ENCODE peak calls at places on chromosomes 16 and 17, in four cellular contexts. One of them, this sample, is unnamed.

GRCh38 chr17:78852709-78853111 is 12.1 kb upstream of the USP36 start:
- DNase-seq in iPS-NIHi11: peak; percentile 37
- DNase-seq in cardiac septum: no peak
- DNase-seq in epithelial cell of esophagus: no peak
- DNase-seq in this sample: no peak

GRCh38 chr16:50332599-50332998 is 36.2 kb downstream of the BRD7 start:
- DNase-seq in iPS-NIHi11: no peak
- DNase-seq in cardiac septum: no peak
- DNase-seq in epithelial cell of esophagus: no peak
- DNase-seq in this sample: no peak

GRCh38 chr17:74379495-74380085 is 12.3 kb downstream of the GPR142 start:
- DNase-seq in iPS-NIHi11: peak; percentile 96
- DNase-seq in cardiac septum: peak; percentile 95
- DNase-seq in epithelial cell of esophagus: peak; percentile 65
- DNase-seq in this sample: peak; percentile 50

GRCh38 chr17:7109461-7110322 is 4.9 kb downstream of the ASGR2 start:
- DNase-seq in iPS-NIHi11: no peak
- DNase-seq in cardiac septum: no peak
- DNase-seq in epithelial cell of esophagus: no peak
- DNase-seq in this sample: no peak

GRCh38 chr17:4641297-4642195 is at the start of gene ALOX15:
- DNase-seq in iPS-NIHi11: peak; percentile 54
- DNase-seq in cardiac septum: no peak
- DNase-seq in epithelial cell of esophagus: no peak
- DNase-seq in this sample: no peak

GRCh38 chr17:79835470-79835899 is 3.8 kb downstream of the CBX4 start:
- DNase-seq in iPS-NIHi11: no peak
- DNase-seq in cardiac septum: no peak
- DNase-seq in epithelial cell of esophagus: no peak
- DNase-seq in this sample: no peak

GRCh38 chr16:85306071-85306792 is 194.0 kb upstream of the CIBAR2 start:
- DNase-seq in iPS-NIHi11: peak; percentile 67
- DNase-seq in cardiac septum: peak; percentile 86
- DNase-seq in epithelial cell of esophagus: peak; percentile 75
- DNase-seq in this sample: peak; percentile 86

GRCh38 chr16:61595605-61596004 is 440.6 kb downstream of the CDH8 start:
- DNase-seq in iPS-NIHi11: no peak
- DNase-seq in cardiac septum: no peak
- DNase-seq in epithelial cell of esophagus: no peak
- DNase-seq in this sample: no peak

GRCh38 chr17:78714534-78714933 is 67.5 kb downstream of the CYTH1 start:
- DNase-seq in iPS-NIHi11: no peak
- DNase-seq in cardiac septum: no peak
- DNase-seq in epithelial cell of esophagus: no peak
- DNase-seq in this sample: no peak

GRCh38 chr16:26605872-26606271 is 460.9 kb upstream of the C16orf82 start:
- DNase-seq in iPS-NIHi11: no peak
- DNase-seq in cardiac septum: no peak
- DNase-seq in epithelial cell of esophagus: no peak
- DNase-seq in this sample: no peak

GRCh38 chr16:74743668-74744299 is 30.8 kb downstream of the FA2H start:
- DNase-seq in iPS-NIHi11: no peak
- DNase-seq in cardiac septum: no peak
- DNase-seq in epithelial cell of esophagus: peak; percentile 99
- DNase-seq in this sample: peak; percentile 98